ENCODE peak calls at places on chromosomes 3 and 15, in seven cellular contexts. One of them, this sample, is unnamed.

GRCh38 chr15:50265620-50266019 is at the start of gene HDC:
- DNase-seq in HepG2: no peak
- DNase-seq in psoas muscle: no peak
- DNase-seq in body of pancreas: no peak
- DNase-seq in ovary: no peak
- DNase-seq in MM.1S: no peak
- DNase-seq in gastrocnemius medialis: no peak
- DNase-seq in this sample: peak; percentile 85

GRCh38 chr3:9172851-9173320 is 76.6 kb downstream of the SRGAP3 start:
- DNase-seq in HepG2: peak; percentile 57
- DNase-seq in psoas muscle: no peak
- DNase-seq in body of pancreas: no peak
- DNase-seq in ovary: no peak
- DNase-seq in MM.1S: no peak
- DNase-seq in gastrocnemius medialis: no peak
- DNase-seq in this sample: no peak

GRCh38 chr3:150577854-150578253 is 25.3 kb upstream of the SELENOT start:
- DNase-seq in HepG2: no peak
- DNase-seq in psoas muscle: no peak
- DNase-seq in body of pancreas: no peak
- DNase-seq in ovary: no peak
- DNase-seq in MM.1S: no peak
- DNase-seq in gastrocnemius medialis: no peak
- DNase-seq in this sample: no peak

GRCh38 chr3:136434429-136434828 is 184.3 kb downstream of the PCCB start:
- DNase-seq in HepG2: no peak
- DNase-seq in psoas muscle: no peak
- DNase-seq in body of pancreas: no peak
- DNase-seq in ovary: no peak
- DNase-seq in MM.1S: no peak
- DNase-seq in gastrocnemius medialis: no peak
- DNase-seq in this sample: no peak

GRCh38 chr3:42247576-42248027 is 18.4 kb downstream of the CCK start:
- DNase-seq in HepG2: peak; percentile 59
- DNase-seq in psoas muscle: no peak
- DNase-seq in body of pancreas: peak; percentile 56
- DNase-seq in ovary: no peak
- DNase-seq in MM.1S: peak; percentile 87
- DNase-seq in gastrocnemius medialis: peak; percentile 30
- DNase-seq in this sample: peak; percentile 77

GRCh38 chr3:87298111-87298718 is 21.8 kb upstream of the POU1F1 start:
- DNase-seq in HepG2: peak; percentile 54
- DNase-seq in psoas muscle: no peak
- DNase-seq in body of pancreas: no peak
- DNase-seq in ovary: no peak
- DNase-seq in MM.1S: peak; percentile 46
- DNase-seq in gastrocnemius medialis: no peak
- DNase-seq in this sample: peak; percentile 55

GRCh38 chr3:187104956-187105355 is 34.3 kb downstream of the RPL39L start:
- DNase-seq in HepG2: no peak
- DNase-seq in psoas muscle: no peak
- DNase-seq in body of pancreas: no peak
- DNase-seq in ovary: no peak
- DNase-seq in MM.1S: no peak
- DNase-seq in gastrocnemius medialis: no peak
- DNase-seq in this sample: no peak

GRCh38 chr15:42094512-42094963 is at the start of gene PLA2G4D:
- DNase-seq in HepG2: no peak
- DNase-seq in psoas muscle: no peak
- DNase-seq in body of pancreas: peak; percentile 13
- DNase-seq in ovary: no peak
- DNase-seq in MM.1S: no peak
- DNase-seq in gastrocnemius medialis: no peak
- DNase-seq in this sample: no peak

GRCh38 chr3:4247391-4247790 is 55.8 kb upstream of the SETMAR start:
- DNase-seq in HepG2: no peak
- DNase-seq in psoas muscle: no peak
- DNase-seq in body of pancreas: no peak
- DNase-seq in ovary: no peak
- DNase-seq in MM.1S: no peak
- DNase-seq in gastrocnemius medialis: no peak
- DNase-seq in this sample: no peak

GRCh38 chr3:15653326-15653725 is 51.8 kb downstream of the BTD start:
- DNase-seq in HepG2: no peak
- DNase-seq in psoas muscle: no peak
- DNase-seq in body of pancreas: no peak
- DNase-seq in ovary: no peak
- DNase-seq in MM.1S: no peak
- DNase-seq in gastrocnemius medialis: no peak
- DNase-seq in this sample: no peak

GRCh38 chr3:113898892-113899291 is 48.9 kb upstream of the ZDHHC23 start:
- DNase-seq in HepG2: no peak
- DNase-seq in psoas muscle: no peak
- DNase-seq in body of pancreas: no peak
- DNase-seq in ovary: no peak
- DNase-seq in MM.1S: no peak
- DNase-seq in gastrocnemius medialis: no peak
- DNase-seq in this sample: no peak

GRCh38 chr3:111392911-111393351 is 149.1 kb upstream of the CD96 start:
- DNase-seq in HepG2: no peak
- DNase-seq in psoas muscle: no peak
- DNase-seq in body of pancreas: no peak
- DNase-seq in ovary: no peak
- DNase-seq in MM.1S: peak; percentile 76
- DNase-seq in gastrocnemius medialis: no peak
- DNase-seq in this sample: no peak

GRCh38 chr3:66489577-66489976 is 11.2 kb downstream of the LRIG1 start:
- DNase-seq in HepG2: no peak
- DNase-seq in psoas muscle: no peak
- DNase-seq in body of pancreas: no peak
- DNase-seq in ovary: no peak
- DNase-seq in MM.1S: no peak
- DNase-seq in gastrocnemius medialis: no peak
- DNase-seq in this sample: no peak

GRCh38 chr3:115803661-115804060 is 180.4 kb downstream of the GAP43 start:
- DNase-seq in HepG2: no peak
- DNase-seq in psoas muscle: no peak
- DNase-seq in body of pancreas: no peak
- DNase-seq in ovary: no peak
- DNase-seq in MM.1S: no peak
- DNase-seq in gastrocnemius medialis: no peak
- DNase-seq in this sample: no peak

GRCh38 chr3:15171096-15171495 is 35.0 kb upstream of the CAPN7 start:
- DNase-seq in HepG2: peak; percentile 98
- DNase-seq in psoas muscle: no peak
- DNase-seq in body of pancreas: no peak
- DNase-seq in ovary: no peak
- DNase-seq in MM.1S: peak; percentile 50
- DNase-seq in gastrocnemius medialis: no peak
- DNase-seq in this sample: no peak

GRCh38 chr15:68608206-68608843 is 29.5 kb downstream of the CORO2B start:
- DNase-seq in HepG2: no peak
- DNase-seq in psoas muscle: peak; percentile 91
- DNase-seq in body of pancreas: peak; percentile 63
- DNase-seq in ovary: peak; percentile 95
- DNase-seq in MM.1S: no peak
- DNase-seq in gastrocnemius medialis: peak; percentile 81
- DNase-seq in this sample: peak; percentile 42

GRCh38 chr3:174318146-174318545 is 541.0 kb upstream of the NAALADL2 start:
- DNase-seq in HepG2: no peak
- DNase-seq in psoas muscle: no peak
- DNase-seq in body of pancreas: no peak
- DNase-seq in ovary: no peak
- DNase-seq in MM.1S: no peak
- DNase-seq in gastrocnemius medialis: no peak
- DNase-seq in this sample: peak; percentile 3

GRCh38 chr3:15405448-15406050 is 21.8 kb downstream of the METTL6 start:
- DNase-seq in HepG2: peak; percentile 40
- DNase-seq in psoas muscle: no peak
- DNase-seq in body of pancreas: no peak
- DNase-seq in ovary: peak; percentile 32
- DNase-seq in MM.1S: peak; percentile 60
- DNase-seq in gastrocnemius medialis: no peak
- DNase-seq in this sample: peak; percentile 70

GRCh38 chr3:130759692-130760338 is 13.2 kb upstream of the PIK3R4 start:
- DNase-seq in HepG2: peak; percentile 41
- DNase-seq in psoas muscle: peak; percentile 20
- DNase-seq in body of pancreas: peak; percentile 55
- DNase-seq in ovary: peak; percentile 32
- DNase-seq in MM.1S: peak; percentile 79
- DNase-seq in gastrocnemius medialis: peak; percentile 53
- DNase-seq in this sample: peak; percentile 66

GRCh38 chr3:125003369-125003853 is 52.4 kb downstream of the HEG1 start:
- DNase-seq in HepG2: peak; percentile 98
- DNase-seq in psoas muscle: peak; percentile 77
- DNase-seq in body of pancreas: peak; percentile 70
- DNase-seq in ovary: peak; percentile 50
- DNase-seq in MM.1S: no peak
- DNase-seq in gastrocnemius medialis: peak; percentile 92
- DNase-seq in this sample: no peak

GRCh38 chr3:126994661-126995161 is 11.8 kb downstream of the PLXNA1 start:
- DNase-seq in HepG2: no peak
- DNase-seq in psoas muscle: peak; percentile 61
- DNase-seq in body of pancreas: no peak
- DNase-seq in ovary: no peak
- DNase-seq in MM.1S: no peak
- DNase-seq in gastrocnemius medialis: no peak
- DNase-seq in this sample: no peak

GRCh38 chr3:49609815-49610214 is 55.5 kb downstream of the BSN start:
- DNase-seq in HepG2: no peak
- DNase-seq in psoas muscle: no peak
- DNase-seq in body of pancreas: no peak
- DNase-seq in ovary: no peak
- DNase-seq in MM.1S: no peak
- DNase-seq in gastrocnemius medialis: no peak
- DNase-seq in this sample: no peak

GRCh38 chr3:40313975-40314860 is 4.7 kb downstream of the EIF1B start:
- DNase-seq in HepG2: peak; percentile 34
- DNase-seq in psoas muscle: peak; percentile 22
- DNase-seq in body of pancreas: peak; percentile 33
- DNase-seq in ovary: no peak
- DNase-seq in MM.1S: no peak
- DNase-seq in gastrocnemius medialis: peak; percentile 28
- DNase-seq in this sample: no peak

GRCh38 chr3:149495581-149496125 is 21.2 kb downstream of the TM4SF4 start:
- DNase-seq in HepG2: no peak
- DNase-seq in psoas muscle: no peak
- DNase-seq in body of pancreas: no peak
- DNase-seq in ovary: no peak
- DNase-seq in MM.1S: no peak
- DNase-seq in gastrocnemius medialis: no peak
- DNase-seq in this sample: no peak

GRCh38 chr3:149506540-149506939 is 32.0 kb downstream of the TM4SF4 start:
- DNase-seq in HepG2: no peak
- DNase-seq in psoas muscle: no peak
- DNase-seq in body of pancreas: no peak
- DNase-seq in ovary: no peak
- DNase-seq in MM.1S: no peak
- DNase-seq in gastrocnemius medialis: no peak
- DNase-seq in this sample: no peak

GRCh38 chr3:149502438-149502837 is 27.9 kb downstream of the TM4SF4 start:
- DNase-seq in HepG2: no peak
- DNase-seq in psoas muscle: no peak
- DNase-seq in body of pancreas: no peak
- DNase-seq in ovary: no peak
- DNase-seq in MM.1S: no peak
- DNase-seq in gastrocnemius medialis: no peak
- DNase-seq in this sample: no peak

GRCh38 chr3:149506965-149507364 is 32.5 kb downstream of the TM4SF4 start:
- DNase-seq in HepG2: peak; percentile 21
- DNase-seq in psoas muscle: no peak
- DNase-seq in body of pancreas: no peak
- DNase-seq in ovary: no peak
- DNase-seq in MM.1S: no peak
- DNase-seq in gastrocnemius medialis: no peak
- DNase-seq in this sample: no peak

GRCh38 chr3:149501524-149501923 is 27.0 kb downstream of the TM4SF4 start:
- DNase-seq in HepG2: no peak
- DNase-seq in psoas muscle: no peak
- DNase-seq in body of pancreas: no peak
- DNase-seq in ovary: no peak
- DNase-seq in MM.1S: no peak
- DNase-seq in gastrocnemius medialis: no peak
- DNase-seq in this sample: no peak
- H3K4me3 ChIP-seq in HepG2: no peak overlapping the region
- H3K4me3 ChIP-seq in psoas muscle: no peak overlapping the region
- H3K4me3 ChIP-seq in body of pancreas: no peak overlapping the region
- H3K4me3 ChIP-seq in ovary: no peak overlapping the region
- H3K4me3 ChIP-seq in MM.1S: no peak overlapping the region
- H3K4me3 ChIP-seq in gastrocnemius medialis: no peak overlapping the region
- H3K4me3 ChIP-seq in this sample: no peak overlapping the region

GRCh38 chr3:172782235-172782634 is 31.7 kb downstream of the ECT2 start:
- DNase-seq in HepG2: no peak
- DNase-seq in psoas muscle: no peak
- DNase-seq in body of pancreas: no peak
- DNase-seq in ovary: no peak
- DNase-seq in MM.1S: no peak
- DNase-seq in gastrocnemius medialis: no peak
- DNase-seq in this sample: no peak

GRCh38 chr3:172787019-172787418 is 36.5 kb downstream of the ECT2 start:
- DNase-seq in HepG2: no peak
- DNase-seq in psoas muscle: no peak
- DNase-seq in body of pancreas: no peak
- DNase-seq in ovary: no peak
- DNase-seq in MM.1S: no peak
- DNase-seq in gastrocnemius medialis: no peak
- DNase-seq in this sample: no peak

GRCh38 chr3:172787746-172788145 is 37.2 kb downstream of the ECT2 start:
- DNase-seq in HepG2: no peak
- DNase-seq in psoas muscle: no peak
- DNase-seq in body of pancreas: no peak
- DNase-seq in ovary: no peak
- DNase-seq in MM.1S: no peak
- DNase-seq in gastrocnemius medialis: no peak
- DNase-seq in this sample: no peak
- H3K36me3 ChIP-seq in HepG2: peaks cover 7% of the 10 kb centered on the region
- H3K36me3 ChIP-seq in psoas muscle: no peaks in the 10 kb centered on the region
- H3K36me3 ChIP-seq in body of pancreas: no peaks in the 10 kb centered on the region
- H3K36me3 ChIP-seq in ovary: no peaks in the 10 kb centered on the region
- H3K36me3 ChIP-seq in MM.1S: peaks cover 9% of the 10 kb centered on the region
- H3K36me3 ChIP-seq in gastrocnemius medialis: no peaks in the 10 kb centered on the region
- H3K36me3 ChIP-seq in this sample: peaks cover 56% of the 10 kb centered on the region

GRCh38 chr3:170360476-170360875 is 3.0 kb downstream of the SKIL start:
- DNase-seq in HepG2: no peak
- DNase-seq in psoas muscle: no peak
- DNase-seq in body of pancreas: no peak
- DNase-seq in ovary: no peak
- DNase-seq in MM.1S: no peak
- DNase-seq in gastrocnemius medialis: no peak
- DNase-seq in this sample: no peak
- H3K4me1 ChIP-seq in HepG2: peaks cover 58% of the 10 kb centered on the region
- H3K4me1 ChIP-seq in psoas muscle: peaks cover 23% of the 10 kb centered on the region
- H3K4me1 ChIP-seq in body of pancreas: peaks cover 72% of the 10 kb centered on the region
- H3K4me1 ChIP-seq in ovary: peaks cover 11% of the 10 kb centered on the region
- H3K4me1 ChIP-seq in MM.1S: peaks cover 17% of the 10 kb centered on the region
- H3K4me1 ChIP-seq in gastrocnemius medialis: peaks cover 46% of the 10 kb centered on the region
- H3K4me1 ChIP-seq in this sample: peaks cover 10% of the 10 kb centered on the region

DNA sequence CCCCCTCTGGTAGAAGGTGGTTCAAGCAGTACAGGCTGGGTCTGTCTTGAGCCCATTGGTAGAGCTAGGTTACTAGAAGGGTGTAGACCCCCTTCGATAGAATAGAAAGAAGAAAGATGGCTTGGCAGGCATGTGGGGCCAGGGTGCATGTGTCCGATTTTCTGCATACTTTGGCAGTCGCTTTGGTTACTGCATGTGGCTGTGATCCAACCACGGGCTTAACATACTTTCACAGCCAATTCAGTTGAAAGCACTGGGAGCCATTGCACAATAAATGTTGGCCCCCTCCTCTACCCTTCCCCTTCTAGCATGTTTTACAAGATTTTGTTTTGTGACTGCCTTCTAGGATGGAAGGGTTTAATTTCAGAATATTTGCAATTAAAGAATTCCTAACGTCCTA is 7.2 kb downstream of the ARID3B start:
- DNase-seq in HepG2: no peak
- DNase-seq in psoas muscle: no peak
- DNase-seq in body of pancreas: no peak
- DNase-seq in ovary: no peak
- DNase-seq in MM.1S: no peak
- DNase-seq in gastrocnemius medialis: no peak
- DNase-seq in this sample: no peak
- H3K4me3 ChIP-seq in HepG2: no peak overlapping the region
- H3K4me3 ChIP-seq in psoas muscle: no peak overlapping the region
- H3K4me3 ChIP-seq in body of pancreas: no peak overlapping the region
- H3K4me3 ChIP-seq in ovary: no peak overlapping the region
- H3K4me3 ChIP-seq in MM.1S: no peak overlapping the region
- H3K4me3 ChIP-seq in gastrocnemius medialis: no peak overlapping the region
- H3K4me3 ChIP-seq in this sample: no peak overlapping the region